ENCODE peak calls at places on chromosomes 12 and 14, in five cellular contexts. One of them, this sample, is unnamed.
A peak's percentile ranks its signal among the peaks of the same experiment; 100 is the strongest.

GRCh38 chr14:75222208-75222701 is 45.8 kb upstream of the TMED10 start:
- DNase-seq in HCEC 1CT: peak; percentile 62
- DNase-seq in MCF 10A: peak; percentile 94
- DNase-seq in GM12865: peak; percentile 62
- DNase-seq in stimulated activated CD8-positive, alpha-beta memory T cell treated with anti-CD3 and anti-CD28 coated beads, Interleukin-4, amount 100 ng/mL, for 24 hours: no peak
- DNase-seq in this sample: peak; percentile 52

GRCh38 chr12:88579941-88580871 is at the start of gene KITLG:
- DNase-seq in MCF 10A: peak; percentile 78
- DNase-seq in GM12865: peak; percentile 60
- DNase-seq in stimulated activated CD8-positive, alpha-beta memory T cell treated with anti-CD3 and anti-CD28 coated beads, Interleukin-4, amount 100 ng/mL, for 24 hours: no peak
- DNase-seq in HCEC 1CT: peak; percentile 92
- DNase-seq in this sample: peak; percentile 50

GRCh38 chr12:116551952-116552749 is 7.0 kb upstream of the MAP1LC3B2 start:
- DNase-seq in stimulated activated CD8-positive, alpha-beta memory T cell treated with anti-CD3 and anti-CD28 coated beads, Interleukin-4, amount 100 ng/mL, for 24 hours: no peak
- DNase-seq in GM12865: peak; percentile 28
- DNase-seq in MCF 10A: peak; percentile 72
- DNase-seq in HCEC 1CT: peak; percentile 53
- DNase-seq in this sample: no peak

GRCh38 chr12:111430418-111431353 is 25.0 kb downstream of the SH2B3 start:
- DNase-seq in HCEC 1CT: no peak
- DNase-seq in MCF 10A: no peak
- DNase-seq in GM12865: peak; percentile 78
- DNase-seq in stimulated activated CD8-positive, alpha-beta memory T cell treated with anti-CD3 and anti-CD28 coated beads, Interleukin-4, amount 100 ng/mL, for 24 hours: peak; percentile 58
- DNase-seq in this sample: peak; percentile 69

GRCh38 chr12:94575645-94576393 is 74.5 kb downstream of the TMCC3 start:
- DNase-seq in GM12865: no peak
- DNase-seq in HCEC 1CT: no peak
- DNase-seq in MCF 10A: no peak
- DNase-seq in stimulated activated CD8-positive, alpha-beta memory T cell treated with anti-CD3 and anti-CD28 coated beads, Interleukin-4, amount 100 ng/mL, for 24 hours: no peak
- DNase-seq in this sample: no peak

GRCh38 chr12:29153231-29153630 is 4.2 kb downstream of the FAR2 start:
- DNase-seq in stimulated activated CD8-positive, alpha-beta memory T cell treated with anti-CD3 and anti-CD28 coated beads, Interleukin-4, amount 100 ng/mL, for 24 hours: no peak
- DNase-seq in MCF 10A: no peak
- DNase-seq in GM12865: peak; percentile 29
- DNase-seq in HCEC 1CT: no peak
- DNase-seq in this sample: no peak

GRCh38 chr14:89598548-89599186 is 181.6 kb upstream of the FOXN3 start:
- DNase-seq in HCEC 1CT: peak; percentile 16
- DNase-seq in GM12865: peak; percentile 16
- DNase-seq in stimulated activated CD8-positive, alpha-beta memory T cell treated with anti-CD3 and anti-CD28 coated beads, Interleukin-4, amount 100 ng/mL, for 24 hours: no peak
- DNase-seq in MCF 10A: peak; percentile 13
- DNase-seq in this sample: no peak

GRCh38 chr12:15834575-15834974 is 45.4 kb upstream of the EPS8 start:
- DNase-seq in MCF 10A: peak; percentile 45
- DNase-seq in stimulated activated CD8-positive, alpha-beta memory T cell treated with anti-CD3 and anti-CD28 coated beads, Interleukin-4, amount 100 ng/mL, for 24 hours: no peak
- DNase-seq in HCEC 1CT: no peak
- DNase-seq in GM12865: no peak
- DNase-seq in this sample: no peak

GRCh38 chr12:2797721-2798418 is 3.1 kb downstream of the FKBP4 start:
- DNase-seq in stimulated activated CD8-positive, alpha-beta memory T cell treated with anti-CD3 and anti-CD28 coated beads, Interleukin-4, amount 100 ng/mL, for 24 hours: no peak
- DNase-seq in HCEC 1CT: no peak
- DNase-seq in GM12865: no peak
- DNase-seq in MCF 10A: no peak
- DNase-seq in this sample: no peak

GRCh38 chr12:203462-204260 is 10.3 kb downstream of the SLC6A12 start:
- DNase-seq in HCEC 1CT: no peak
- DNase-seq in MCF 10A: no peak
- DNase-seq in stimulated activated CD8-positive, alpha-beta memory T cell treated with anti-CD3 and anti-CD28 coated beads, Interleukin-4, amount 100 ng/mL, for 24 hours: no peak
- DNase-seq in GM12865: no peak
- DNase-seq in this sample: no peak

GRCh38 chr12:4272014-4272975 is 1.3 kb upstream of the CCND2 start:
- DNase-seq in MCF 10A: peak; percentile 67
- DNase-seq in stimulated activated CD8-positive, alpha-beta memory T cell treated with anti-CD3 and anti-CD28 coated beads, Interleukin-4, amount 100 ng/mL, for 24 hours: peak; percentile 84
- DNase-seq in GM12865: peak; percentile 96
- DNase-seq in HCEC 1CT: peak; percentile 88
- DNase-seq in this sample: peak; percentile 90

GRCh38 chr14:105139212-105139825 is 29.3 kb downstream of the JAG2 start:
- DNase-seq in HCEC 1CT: no peak
- DNase-seq in MCF 10A: no peak
- DNase-seq in GM12865: no peak
- DNase-seq in stimulated activated CD8-positive, alpha-beta memory T cell treated with anti-CD3 and anti-CD28 coated beads, Interleukin-4, amount 100 ng/mL, for 24 hours: no peak
- DNase-seq in this sample: no peak

GRCh38 chr12:2666411-2666810 is 128.4 kb upstream of the FKBP4 start:
- DNase-seq in stimulated activated CD8-positive, alpha-beta memory T cell treated with anti-CD3 and anti-CD28 coated beads, Interleukin-4, amount 100 ng/mL, for 24 hours: no peak
- DNase-seq in HCEC 1CT: peak; percentile 4
- DNase-seq in GM12865: no peak
- DNase-seq in MCF 10A: no peak
- DNase-seq in this sample: no peak

GRCh38 chr14:50340045-50340444 is 27.9 kb downstream of the DMAC2L start:
- DNase-seq in MCF 10A: no peak
- DNase-seq in HCEC 1CT: no peak
- DNase-seq in GM12865: no peak
- DNase-seq in stimulated activated CD8-positive, alpha-beta memory T cell treated with anti-CD3 and anti-CD28 coated beads, Interleukin-4, amount 100 ng/mL, for 24 hours: no peak
- DNase-seq in this sample: no peak

GRCh38 chr12:32176606-32177005 is 70.0 kb downstream of the BICD1 start:
- DNase-seq in GM12865: no peak
- DNase-seq in MCF 10A: no peak
- DNase-seq in stimulated activated CD8-positive, alpha-beta memory T cell treated with anti-CD3 and anti-CD28 coated beads, Interleukin-4, amount 100 ng/mL, for 24 hours: no peak
- DNase-seq in HCEC 1CT: no peak
- DNase-seq in this sample: no peak

GRCh38 chr12:6923003-6923732 is 4.6 kb upstream of the ATN1 start:
- DNase-seq in GM12865: no peak
- DNase-seq in stimulated activated CD8-positive, alpha-beta memory T cell treated with anti-CD3 and anti-CD28 coated beads, Interleukin-4, amount 100 ng/mL, for 24 hours: no peak
- DNase-seq in HCEC 1CT: no peak
- DNase-seq in MCF 10A: no peak
- DNase-seq in this sample: no peak

This sample was measured in GM10248.